ENCODE peak calls at places on chromosomes 12 and 14, in six cellular contexts. X is AG09309; B is CD4-positive, alpha-beta T cell; U is hepatocyte; K is WTC11; W is Calu3. T is an unnamed sample.

GRCh38 chr14:93239869-93240677 is 33.0 kb downstream of the UBR7 start:
- DNase-seq in X (peak), B (no peak), U (no peak), K (no peak), W (peak), T (no peak)

GRCh38 chr12:70628701-70629480 is 8.3 kb downstream of the PTPRB start:
- DNase-seq in X (no peak), B (no peak), U (no peak), K (no peak), W (no peak), T (no peak)

GRCh38 chr14:35553808-35554207 is 19.8 kb downstream of the INSM2 start:
- DNase-seq in X (peak), B (no peak), U (no peak), K (no peak), W (no peak), T (no peak)

GRCh38 chr12:109358154-109358869 is 10.6 kb downstream of the MYO1H start:
- DNase-seq in X (no peak), B (no peak), U (no peak), K (no peak), W (no peak), T (no peak)

GRCh38 chr12:61452076-61452475 is 808.1 kb upstream of the USP15 start:
- DNase-seq in X (no peak), B (no peak), U (no peak), K (no peak), W (peak), T (no peak)

GRCh38 chr14:72451081-72451972 is 442.6 kb downstream of the DPF3 start:
- DNase-seq in X (no peak), B (peak), U (no peak), K (no peak), W (no peak), T (no peak)

GRCh38 chr14:71713061-71713850 is 219.0 kb upstream of the RGS6 start:
- DNase-seq in X (no peak), B (no peak), U (no peak), K (no peak), W (no peak), T (no peak)

GRCh38 chr14:46672128-46672527 is 20.5 kb upstream of the RPL10L start:
- DNase-seq in X (no peak), B (no peak), U (no peak), K (no peak), W (no peak), T (no peak)

GRCh38 chr14:89041245-89041585 is 216.8 kb downstream of the TTC8 start:
- DNase-seq in X (no peak), B (no peak), U (peak), K (no peak), W (peak), T (no peak)

GRCh38 chr12:122837306-122838265 is 2.3 kb downstream of the HIP1R start:
- DNase-seq in X (no peak), B (no peak), U (peak), K (no peak), W (no peak), T (no peak)

GRCh38 chr12:122501489-122501989 is 807 bp upstream of the ZCCHC8 start:
- DNase-seq in X (no peak), B (no peak), U (no peak), K (no peak), W (no peak), T (no peak)

GRCh38 chr14:92277031-92277430 is 45.9 kb upstream of the SLC24A4 start:
- DNase-seq in X (no peak), B (no peak), U (no peak), K (no peak), W (no peak), T (no peak)

GRCh38 chr12:49223590-49224369 is 34.9 kb upstream of the TUBA1A start:
- DNase-seq in X (no peak), B (no peak), U (no peak), K (no peak), W (no peak), T (no peak)

GRCh38 chr12:120234643-120235368 is 30.7 kb downstream of the PXN start:
- DNase-seq in X (peak), B (no peak), U (peak), K (peak), W (peak), T (peak)

GRCh38 chr12:124864326-124864752 is 675 bp upstream of the SCARB1 start:
- DNase-seq in X (no peak), B (no peak), U (no peak), K (no peak), W (no peak), T (no peak)

GRCh38 chr14:52012635-52013034 is 23.3 kb downstream of the RTRAF start:
- DNase-seq in X (no peak), B (no peak), U (no peak), K (no peak), W (no peak), T (no peak)

GRCh38 chr12:32139064-32139421 is 32.4 kb downstream of the BICD1 start:
- DNase-seq in X (no peak), B (no peak), U (peak), K (no peak), W (no peak), T (no peak)

GRCh38 chr14:60328588-60328987 is 79.6 kb downstream of the PPM1A start:
- DNase-seq in X (no peak), B (no peak), U (no peak), K (peak), W (no peak), T (no peak)

GRCh38 chr14:32077081-32078029 is at the start of gene ARHGAP5:
- DNase-seq in X (no peak), B (peak), U (peak), K (peak), W (peak), T (peak)

GRCh38 chr12:10607885-10608458 is 5.4 kb downstream of the MAGOHB start:
- DNase-seq in X (no peak), B (no peak), U (no peak), K (no peak), W (peak), T (no peak)

GRCh38 chr12:109586385-109587296 is 13.0 kb downstream of the MVK start:
- DNase-seq in X (no peak), B (no peak), U (no peak), K (no peak), W (no peak), T (no peak)

DNA sequence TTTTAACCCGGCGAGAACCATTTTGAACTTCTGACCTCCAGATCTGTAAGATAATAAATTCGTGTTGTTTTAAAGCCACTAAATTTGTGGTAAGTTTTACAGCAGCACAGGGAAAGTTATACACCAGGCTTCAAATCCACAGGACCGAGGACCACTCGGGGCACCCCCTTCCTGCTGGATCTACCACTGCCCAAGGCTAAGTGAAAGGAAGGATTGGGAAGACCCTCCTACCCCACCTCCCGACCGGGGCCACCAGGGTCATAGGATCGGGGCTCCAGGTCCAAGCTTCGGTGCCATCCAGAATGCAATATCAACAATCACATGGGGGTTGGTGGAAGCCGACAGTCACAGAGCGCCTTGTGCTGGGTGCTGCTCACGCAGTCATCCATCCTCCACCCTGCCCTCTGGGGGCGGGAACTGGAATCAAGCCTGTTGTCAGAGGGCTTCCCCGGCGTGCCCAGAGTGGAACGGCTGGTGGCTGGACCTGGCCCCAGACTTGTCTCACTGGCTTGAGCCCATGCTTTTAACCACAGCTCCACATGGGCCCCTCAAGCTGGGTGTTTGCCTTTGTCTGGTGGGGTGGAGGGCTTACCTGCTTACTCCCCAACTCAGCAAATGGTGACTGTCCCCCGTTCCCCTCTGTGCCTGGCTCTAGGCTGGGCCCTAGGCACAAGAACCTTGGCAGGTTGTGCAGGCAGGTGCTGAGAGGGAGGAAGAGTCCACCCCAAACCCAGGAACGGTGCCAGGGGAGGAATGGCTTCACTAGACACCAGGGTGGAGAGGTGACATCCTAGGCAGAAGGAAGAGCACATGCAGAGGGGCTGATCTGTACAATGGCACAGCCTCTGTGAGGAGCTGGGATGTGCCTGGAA is 180.3 kb upstream of the RTL1 start:
- DNase-seq in X (no peak), B (no peak), U (no peak), K (peak), W (no peak), T (peak)
- TF ChIP-seq CTCF in X (peak), B (no peak), U (peak), K (peak), W (no peak), T (no peak)

DNA sequence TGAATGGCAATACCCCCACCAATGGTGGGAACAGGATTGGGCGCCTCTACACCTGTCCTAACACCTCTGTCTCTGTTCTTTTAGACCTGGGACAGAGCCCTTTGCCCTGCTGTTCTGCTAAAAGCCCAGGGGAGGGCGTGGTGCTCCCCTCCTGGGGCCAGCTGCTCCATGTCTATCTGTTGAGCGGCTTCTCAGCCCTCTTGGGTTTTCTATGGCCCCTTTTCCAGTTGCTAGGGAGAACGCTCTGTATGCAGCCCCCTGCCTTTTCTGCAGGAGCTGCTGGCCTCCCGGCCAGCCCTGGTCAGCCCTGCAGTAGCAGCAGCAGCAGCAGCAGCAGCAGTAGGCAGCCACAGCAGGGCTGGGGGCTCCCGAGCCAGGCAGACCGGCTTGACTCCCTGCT is 1.2 kb downstream of the RTL1 start:
- DNase-seq in X (no peak), B (no peak), U (peak), K (peak), W (no peak), T (no peak)
- TF ChIP-seq CTCF in X (no peak), B (no peak), U (peak), K (no peak), W (peak), T (no peak)

GRCh38 chr14:106530423-106531107 is 1004.2 kb downstream of the TMEM121 start:
- DNase-seq in X (no peak), B (no peak), U (no peak), K (no peak), W (no peak), T (no peak)
- TF ChIP-seq CTCF in X (no peak), B (peak), U (no peak), K (no peak), W (no peak), T (no peak)

GRCh38 chr14:24095196-24096068 is 1.3 kb downstream of the PCK2 start:
- DNase-seq in X (no peak), B (no peak), U (peak), K (peak), W (peak), T (no peak)

GRCh38 chr14:24092110-24092959 is 1.8 kb upstream of the PCK2 start:
- DNase-seq in X (no peak), B (no peak), U (peak), K (no peak), W (no peak), T (no peak)

GRCh38 chr14:24094839-24095195 is 706 bp downstream of the PCK2 start:
- DNase-seq in X (no peak), B (no peak), U (no peak), K (no peak), W (no peak), T (no peak)

GRCh38 chr14:24092960-24093900 is 881 bp upstream of the PCK2 start:
- DNase-seq in X (no peak), B (no peak), U (peak), K (no peak), W (no peak), T (no peak)

DNA sequence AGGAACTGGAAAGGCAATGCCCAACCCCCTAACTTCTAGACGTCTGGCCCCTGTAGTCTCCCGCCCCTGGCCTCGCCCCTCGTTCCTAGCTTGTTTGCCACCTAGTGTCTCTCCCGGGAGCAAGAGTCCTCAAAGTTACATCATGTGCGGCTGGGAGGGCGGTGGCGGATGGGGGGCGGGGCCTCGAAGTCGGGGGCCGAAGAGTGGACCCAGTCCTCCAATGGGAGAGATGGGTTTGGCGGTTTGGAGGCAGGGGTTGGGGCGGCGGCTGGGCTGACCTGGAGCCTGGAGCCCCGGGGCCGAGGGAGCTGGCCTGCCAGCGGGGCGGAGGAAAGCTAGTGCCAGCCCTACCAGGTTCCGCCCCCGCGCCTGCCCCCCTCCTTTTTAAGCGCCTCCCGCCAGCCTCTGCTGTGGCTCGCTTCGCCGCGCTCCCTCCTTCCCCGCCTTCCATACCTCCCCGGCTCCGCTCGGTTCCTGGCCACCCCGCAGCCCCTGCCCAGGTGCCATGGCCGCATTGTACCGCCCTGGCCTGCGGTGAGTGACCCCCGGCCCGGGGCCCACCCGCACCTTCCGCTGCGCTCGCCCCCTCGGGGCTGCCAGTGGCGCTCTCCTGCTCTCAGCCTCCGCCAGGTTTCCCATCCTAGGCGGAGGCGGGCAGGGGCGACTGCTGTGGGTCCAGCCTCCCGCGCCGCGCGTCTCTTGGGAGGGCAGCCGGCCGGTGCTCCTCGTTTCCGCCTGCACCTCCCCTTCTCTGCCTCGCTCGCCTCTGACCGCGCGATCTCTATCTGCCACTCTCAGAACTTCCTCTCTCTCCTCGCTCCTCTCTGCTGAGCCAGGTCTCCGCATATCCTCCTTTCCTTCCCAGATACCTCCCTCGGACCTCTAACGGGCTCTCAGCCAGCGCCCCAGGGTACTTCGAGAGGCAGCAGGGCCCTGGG is at the start of gene PCK2:
- DNase-seq in X (peak), B (peak), U (peak), K (peak), W (peak), T (peak)
- TF ChIP-seq CTCF in X (peak), B (no peak), U (no peak), K (no peak), W (no peak), T (no peak)

GRCh38 chr12:52682381-52682660 is 2.1 kb upstream of the KRT1 start:
- DNase-seq in X (no peak), B (no peak), U (no peak), K (no peak), W (no peak), T (no peak)

GRCh38 chr12:52680363-52680762 is at the start of gene KRT1:
- DNase-seq in X (no peak), B (no peak), U (no peak), K (no peak), W (no peak), T (no peak)

GRCh38 chr12:52682938-52683574 is 2.8 kb upstream of the KRT1 start:
- DNase-seq in X (no peak), B (no peak), U (no peak), K (no peak), W (no peak), T (no peak)

GRCh38 chr12:52679875-52680274 is 332 bp downstream of the KRT1 start:
- DNase-seq in X (no peak), B (no peak), U (no peak), K (no peak), W (no peak), T (no peak)

GRCh38 chr12:52681551-52682380 is 1.6 kb upstream of the KRT1 start:
- DNase-seq in X (no peak), B (peak), U (no peak), K (no peak), W (no peak), T (no peak)
- TF ChIP-seq CTCF in X (no peak), B (no peak), U (no peak), K (no peak), W (no peak), T (no peak)

DNA sequence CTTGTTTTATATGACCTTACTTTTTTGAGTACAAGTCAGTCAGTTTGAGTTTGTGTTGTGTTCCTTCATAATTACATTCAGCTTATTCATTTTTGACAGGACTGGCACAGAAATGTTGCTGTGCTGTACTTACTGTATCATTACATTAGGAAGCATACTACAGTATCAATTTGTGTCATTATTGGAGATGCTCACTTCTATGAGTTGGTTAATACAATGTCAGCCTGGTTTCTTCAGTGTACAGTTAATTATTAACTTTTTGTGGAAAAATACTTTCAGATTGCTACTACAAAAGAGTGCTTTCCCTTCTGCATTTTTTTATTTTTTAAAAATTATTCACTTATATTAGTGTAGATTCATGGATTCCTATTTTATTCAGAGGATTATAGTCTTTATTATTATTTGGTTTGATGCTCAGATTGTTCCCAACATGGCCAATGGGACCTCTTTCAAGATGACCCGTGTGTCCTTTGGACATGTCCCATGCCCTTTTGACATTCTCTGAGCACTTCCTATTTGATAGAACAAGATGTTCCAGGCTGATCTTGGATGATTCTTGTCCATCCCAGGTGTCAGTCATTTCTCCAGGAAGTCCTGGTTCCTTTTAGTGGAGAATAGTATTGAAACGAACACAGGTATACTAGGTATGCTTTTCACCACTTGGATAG is 66.6 kb downstream of the MON2 start:
- DNase-seq in X (no peak), B (no peak), U (no peak), K (no peak), W (no peak), T (no peak)
- TF ChIP-seq CTCF in X (no peak), B (no peak), U (no peak), K (no peak), W (no peak), T (no peak)

DNA sequence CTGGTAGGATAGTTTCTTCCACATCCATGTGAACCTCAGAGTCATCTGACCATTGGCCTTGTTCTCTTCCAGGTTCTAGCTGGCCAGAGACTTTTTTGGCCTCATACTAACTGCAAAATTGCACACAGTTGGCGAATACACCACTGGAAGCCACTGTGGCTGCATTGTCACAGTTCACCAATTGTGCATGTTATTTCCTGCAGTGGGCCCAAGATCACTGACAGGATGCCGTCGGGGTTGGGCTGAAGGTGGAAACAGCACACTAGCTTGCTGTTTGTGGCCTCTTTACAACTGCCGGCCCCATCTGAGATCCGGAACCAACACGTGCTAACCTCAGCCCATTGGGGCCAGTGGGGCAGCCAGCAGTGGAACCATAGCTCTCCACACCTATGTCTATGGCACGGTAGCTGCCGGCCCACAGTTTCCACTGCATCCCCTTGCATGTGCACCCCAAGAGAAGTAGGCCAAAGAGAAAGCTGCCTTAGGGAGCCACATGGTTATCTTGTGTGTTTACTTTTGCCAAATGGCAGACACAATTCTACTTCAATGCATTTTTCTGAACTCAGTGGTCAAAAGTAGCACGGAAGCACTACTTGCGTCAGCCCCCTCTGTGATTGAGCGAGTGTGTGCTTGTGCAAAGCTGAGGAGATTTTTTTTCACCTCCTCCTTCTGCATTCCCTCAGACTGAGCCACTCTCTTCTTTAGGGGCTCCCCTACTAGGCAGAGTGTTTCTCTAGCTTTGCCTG is 464.0 kb downstream of the RAD51B start:
- DNase-seq in X (no peak), B (peak), U (no peak), K (no peak), W (no peak), T (no peak)
- TF ChIP-seq CTCF in X (no peak), B (peak), U (no peak), K (no peak), W (no peak), T (no peak)

GRCh38 chr14:45254771-45255170 is 1.8 kb upstream of the MIS18BP1 start:
- DNase-seq in X (no peak), B (no peak), U (no peak), K (no peak), W (no peak), T (no peak)
- TF ChIP-seq CTCF in X (no peak), B (no peak), U (no peak), K (no peak), W (no peak), T (no peak)

T was measured in mesothelial cell of epicardium.